ENCODE peak calls at places on chromosome 14, in four cellular contexts. One of them, this sample, is unnamed.

GRCh38 chr14:91464615-91465205 is 45.4 kb downstream of the PPP4R3A start:
- DNase-seq in activated T-cell treated with anti-CD3 and anti-CD28 coated beads, Interleukin-2, amount 50 U/mL, for 24 hours: no peak
- DNase-seq in WTC11: no peak
- DNase-seq in nephron progenitor cell: no peak
- DNase-seq in this sample: peak; percentile 25

GRCh38 chr14:91841065-91841464 is 26.3 kb downstream of the TC2N start:
- DNase-seq in activated T-cell treated with anti-CD3 and anti-CD28 coated beads, Interleukin-2, amount 50 U/mL, for 24 hours: no peak
- DNase-seq in WTC11: no peak
- DNase-seq in nephron progenitor cell: no peak
- DNase-seq in this sample: no peak

GRCh38 chr14:75572104-75572503 is 6.3 kb upstream of the FLVCR2 start:
- DNase-seq in activated T-cell treated with anti-CD3 and anti-CD28 coated beads, Interleukin-2, amount 50 U/mL, for 24 hours: no peak
- DNase-seq in WTC11: no peak
- DNase-seq in nephron progenitor cell: no peak
- DNase-seq in this sample: no peak

GRCh38 chr14:68862954-68863594 is 70.2 kb upstream of the ZFP36L1 start:
- DNase-seq in activated T-cell treated with anti-CD3 and anti-CD28 coated beads, Interleukin-2, amount 50 U/mL, for 24 hours: peak; percentile 76
- DNase-seq in WTC11: peak; percentile 85
- DNase-seq in nephron progenitor cell: peak; percentile 80
- DNase-seq in this sample: peak; percentile 79

GRCh38 chr14:101200008-101200649 is 296.6 kb upstream of the RTL1 start:
- DNase-seq in activated T-cell treated with anti-CD3 and anti-CD28 coated beads, Interleukin-2, amount 50 U/mL, for 24 hours: no peak
- DNase-seq in WTC11: no peak
- DNase-seq in nephron progenitor cell: no peak
- DNase-seq in this sample: no peak

GRCh38 chr14:87149583-87150354 is 843.2 kb downstream of the GALC start:
- DNase-seq in activated T-cell treated with anti-CD3 and anti-CD28 coated beads, Interleukin-2, amount 50 U/mL, for 24 hours: no peak
- DNase-seq in WTC11: peak; percentile 49
- DNase-seq in nephron progenitor cell: no peak
- DNase-seq in this sample: no peak

GRCh38 chr14:68633131-68633991 is 159.5 kb downstream of the ZFP36L1 start:
- DNase-seq in activated T-cell treated with anti-CD3 and anti-CD28 coated beads, Interleukin-2, amount 50 U/mL, for 24 hours: no peak
- DNase-seq in WTC11: no peak
- DNase-seq in nephron progenitor cell: no peak
- DNase-seq in this sample: no peak

GRCh38 chr14:63747836-63748235 is 20.0 kb upstream of the SGPP1 start:
- DNase-seq in activated T-cell treated with anti-CD3 and anti-CD28 coated beads, Interleukin-2, amount 50 U/mL, for 24 hours: no peak
- DNase-seq in WTC11: no peak
- DNase-seq in nephron progenitor cell: no peak
- DNase-seq in this sample: no peak

GRCh38 chr14:79093542-79093941 is 923.4 kb downstream of the NRXN3 start:
- DNase-seq in activated T-cell treated with anti-CD3 and anti-CD28 coated beads, Interleukin-2, amount 50 U/mL, for 24 hours: no peak
- DNase-seq in WTC11: no peak
- DNase-seq in nephron progenitor cell: no peak
- DNase-seq in this sample: no peak

GRCh38 chr14:72443991-72444431 is 449.9 kb downstream of the DPF3 start:
- DNase-seq in activated T-cell treated with anti-CD3 and anti-CD28 coated beads, Interleukin-2, amount 50 U/mL, for 24 hours: no peak
- DNase-seq in WTC11: no peak
- DNase-seq in nephron progenitor cell: no peak
- DNase-seq in this sample: no peak

GRCh38 chr14:105894978-105895881 is 368.8 kb downstream of the TMEM121 start:
- DNase-seq in activated T-cell treated with anti-CD3 and anti-CD28 coated beads, Interleukin-2, amount 50 U/mL, for 24 hours: peak; percentile 13
- DNase-seq in WTC11: peak; percentile 1
- DNase-seq in nephron progenitor cell: no peak
- DNase-seq in this sample: no peak

GRCh38 chr14:60509438-60510253 is 700 bp downstream of the SIX6 start:
- DNase-seq in activated T-cell treated with anti-CD3 and anti-CD28 coated beads, Interleukin-2, amount 50 U/mL, for 24 hours: peak; percentile 36
- DNase-seq in WTC11: peak; percentile 73
- DNase-seq in nephron progenitor cell: peak; percentile 42
- DNase-seq in this sample: no peak

GRCh38 chr14:80393766-80394165 is 182.5 kb upstream of the DIO2 start:
- DNase-seq in activated T-cell treated with anti-CD3 and anti-CD28 coated beads, Interleukin-2, amount 50 U/mL, for 24 hours: no peak
- DNase-seq in WTC11: no peak
- DNase-seq in nephron progenitor cell: no peak
- DNase-seq in this sample: no peak

GRCh38 chr14:24403294-24404013 is 4.7 kb downstream of the NYNRIN start:
- DNase-seq in activated T-cell treated with anti-CD3 and anti-CD28 coated beads, Interleukin-2, amount 50 U/mL, for 24 hours: no peak
- DNase-seq in WTC11: no peak
- DNase-seq in nephron progenitor cell: no peak
- DNase-seq in this sample: no peak

GRCh38 chr14:100688051-100688450 is 38.6 kb upstream of the DLK1 start:
- DNase-seq in activated T-cell treated with anti-CD3 and anti-CD28 coated beads, Interleukin-2, amount 50 U/mL, for 24 hours: no peak
- DNase-seq in WTC11: no peak
- DNase-seq in nephron progenitor cell: no peak
- DNase-seq in this sample: no peak

GRCh38 chr14:103541944-103542544 is 13.0 kb downstream of the TRMT61A start:
- DNase-seq in activated T-cell treated with anti-CD3 and anti-CD28 coated beads, Interleukin-2, amount 50 U/mL, for 24 hours: peak; percentile 30
- DNase-seq in WTC11: no peak
- DNase-seq in nephron progenitor cell: no peak
- DNase-seq in this sample: no peak

GRCh38 chr14:100988956-100989355 is 85.4 kb upstream of the RTL1 start:
- DNase-seq in activated T-cell treated with anti-CD3 and anti-CD28 coated beads, Interleukin-2, amount 50 U/mL, for 24 hours: no peak
- DNase-seq in WTC11: no peak
- DNase-seq in nephron progenitor cell: no peak
- DNase-seq in this sample: no peak

GRCh38 chr14:104318558-104319488 is 180.4 kb downstream of the KIF26A start:
- DNase-seq in activated T-cell treated with anti-CD3 and anti-CD28 coated beads, Interleukin-2, amount 50 U/mL, for 24 hours: peak; percentile 18
- DNase-seq in WTC11: peak; percentile 7
- DNase-seq in nephron progenitor cell: no peak
- DNase-seq in this sample: no peak

GRCh38 chr14:95304342-95304741 is 15.4 kb downstream of the CLMN start:
- DNase-seq in activated T-cell treated with anti-CD3 and anti-CD28 coated beads, Interleukin-2, amount 50 U/mL, for 24 hours: no peak
- DNase-seq in WTC11: no peak
- DNase-seq in nephron progenitor cell: no peak
- DNase-seq in this sample: no peak